ENCODE peak calls at places on chromosomes 1 and 21, in four cellular contexts. F is pancreas, I is DND-41, U is uterus. R is an unnamed sample. For H3K9me3, H3K4me1 and H3K36me3, the result is how much of the 10 kb centered on the place peaks cover.

GRCh38 chr1:243712890-243713425 is 137.1 kb downstream of the AKT3 start:
- DNase-seq in U (no peak), F (no peak), I (no peak), R (no peak)

GRCh38 chr1:156160000-156160743 is 6.8 kb downstream of the SEMA4A start:
- DNase-seq in F (no peak), U (no peak), I (no peak), R (no peak)

GRCh38 chr1:74584185-74584584 is 71.8 kb upstream of the LRRC53 start:
- DNase-seq in I (no peak), U (no peak), F (no peak), R (no peak)

GRCh38 chr1:4124631-4125145 is 224.6 kb upstream of the C1orf174 start:
- DNase-seq in I (no peak), F (no peak), U (no peak), R (no peak)

GRCh38 chr1:154626456-154627246 is 18.7 kb upstream of the ADAR start:
- DNase-seq in U (no peak), I (no peak), F (no peak), R (no peak)

GRCh38 chr1:40546957-40547356 is 15.5 kb downstream of the ZNF684 start:
- DNase-seq in U (no peak), F (no peak), I (no peak), R (no peak)

GRCh38 chr1:38958967-38959366 is 17.3 kb upstream of the RHBDL2 start:
- DNase-seq in I (no peak), F (no peak), U (no peak), R (no peak)

GRCh38 chr1:106721779-106722178 is 334.7 kb upstream of the PRMT6 start:
- DNase-seq in I (no peak), F (no peak), U (no peak), R (no peak)

GRCh38 chr21:9758141-9758540 is 763.2 kb upstream of the TPTE start:
- DNase-seq in I (no peak), U (no peak), F (no peak), R (no peak)
- H3K9me3 ChIP-seq in I (under half), U (under half), F (under half), R (under half)

DNA sequence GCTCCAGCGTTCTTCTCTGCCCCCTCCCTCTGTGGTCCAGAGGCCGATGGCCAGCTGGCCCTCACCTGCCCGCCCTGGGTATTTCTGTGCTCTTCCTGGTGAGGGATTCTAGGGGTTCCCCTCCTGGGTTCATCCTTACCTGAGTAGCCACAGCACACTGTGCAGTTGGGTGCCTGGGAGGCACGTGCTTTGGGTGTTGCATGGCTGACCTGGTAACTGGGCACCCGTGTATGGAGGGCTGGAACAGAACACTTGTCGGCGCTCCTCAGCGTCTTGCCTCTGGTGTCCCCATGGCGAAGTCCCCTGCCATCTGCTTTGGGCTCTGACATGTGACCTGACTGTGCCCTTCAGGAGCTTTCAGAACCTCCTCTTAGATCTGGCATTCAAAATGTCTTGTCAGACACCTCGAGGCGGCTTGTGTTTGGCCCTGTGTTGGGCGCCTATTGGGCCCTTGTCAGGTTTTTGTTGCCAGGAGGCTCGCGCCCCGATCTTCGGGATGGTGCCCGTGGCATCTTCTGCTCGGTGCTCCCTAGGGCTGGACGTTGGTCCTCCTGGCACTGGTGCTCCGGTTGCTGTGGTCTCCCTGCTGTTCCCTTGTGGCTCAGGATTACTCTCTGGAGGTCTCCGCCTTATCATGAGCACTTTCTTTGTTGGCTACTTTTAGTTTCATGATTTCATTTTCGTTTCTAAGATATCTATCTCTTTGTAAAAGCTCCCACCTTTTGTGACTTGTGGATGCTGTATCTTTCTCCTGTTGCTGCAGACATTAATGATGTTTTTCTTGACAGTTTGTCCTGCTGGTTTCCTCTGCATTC is 28.5 kb downstream of the SKI start:
- DNase-seq in U (no peak), I (no peak), F (peak), R (no peak)
- H3K4me1 ChIP-seq in U (under half), I (under half), F (under half), R (half or more)

GRCh38 chr1:12001996-12002493 is 17.3 kb upstream of the MIIP start:
- DNase-seq in F (peak), U (no peak), I (no peak), R (no peak)
- H3K36me3 ChIP-seq in F (under half), U (under half), I (half or more), R (half or more)

DNA sequence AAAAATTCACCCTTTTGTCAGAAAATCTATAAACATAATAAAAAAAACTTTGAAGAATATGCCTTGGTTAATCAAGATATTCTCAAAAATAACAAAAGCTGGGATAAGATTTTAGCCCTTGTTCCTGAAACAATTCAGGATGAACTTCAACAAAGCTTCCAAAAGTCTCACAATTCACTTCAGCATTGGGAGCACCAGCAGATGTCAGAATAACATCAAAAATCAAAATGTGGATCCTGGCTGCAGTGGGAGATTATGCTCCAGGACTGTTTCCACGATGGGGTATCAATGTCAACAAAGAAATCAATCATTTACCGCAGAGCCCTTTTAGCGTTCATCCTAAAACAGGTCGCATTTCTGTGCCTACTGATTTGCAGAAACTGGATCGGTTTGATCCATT is 35.2 kb downstream of the ZNF670 start:
- DNase-seq in F (no peak), I (no peak), U (no peak), R (no peak)
- H3K9me3 ChIP-seq in F (under half), I (half or more), U (under half), R (under half)

DNA sequence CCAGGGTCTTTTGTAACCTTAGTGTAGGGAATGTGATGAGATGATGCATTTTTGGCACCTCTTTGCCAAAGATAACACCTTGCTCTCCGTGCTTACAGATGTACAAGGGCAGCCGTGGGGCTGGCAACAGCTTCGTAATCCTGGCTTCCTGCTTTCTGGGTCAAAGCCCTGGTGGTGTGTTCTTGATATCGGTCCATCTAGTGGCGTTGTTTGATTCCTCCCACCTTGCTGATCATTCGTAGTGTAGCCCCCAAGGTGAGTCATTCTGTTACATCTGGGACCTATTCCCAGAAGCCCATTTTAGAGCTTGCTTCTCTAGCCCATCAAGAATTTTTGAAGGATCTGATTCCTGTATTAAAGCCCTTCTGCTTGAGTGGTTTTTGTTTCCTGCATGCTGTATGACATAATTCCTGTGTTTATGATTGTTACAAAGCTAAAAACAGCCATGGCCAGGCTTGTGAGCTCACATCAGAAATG is 7.0 kb upstream of the CCT8 start:
- DNase-seq in I (no peak), U (no peak), F (no peak), R (peak)
- H3K4me1 ChIP-seq in I (under half), U (under half), F (under half), R (half or more)

DNA sequence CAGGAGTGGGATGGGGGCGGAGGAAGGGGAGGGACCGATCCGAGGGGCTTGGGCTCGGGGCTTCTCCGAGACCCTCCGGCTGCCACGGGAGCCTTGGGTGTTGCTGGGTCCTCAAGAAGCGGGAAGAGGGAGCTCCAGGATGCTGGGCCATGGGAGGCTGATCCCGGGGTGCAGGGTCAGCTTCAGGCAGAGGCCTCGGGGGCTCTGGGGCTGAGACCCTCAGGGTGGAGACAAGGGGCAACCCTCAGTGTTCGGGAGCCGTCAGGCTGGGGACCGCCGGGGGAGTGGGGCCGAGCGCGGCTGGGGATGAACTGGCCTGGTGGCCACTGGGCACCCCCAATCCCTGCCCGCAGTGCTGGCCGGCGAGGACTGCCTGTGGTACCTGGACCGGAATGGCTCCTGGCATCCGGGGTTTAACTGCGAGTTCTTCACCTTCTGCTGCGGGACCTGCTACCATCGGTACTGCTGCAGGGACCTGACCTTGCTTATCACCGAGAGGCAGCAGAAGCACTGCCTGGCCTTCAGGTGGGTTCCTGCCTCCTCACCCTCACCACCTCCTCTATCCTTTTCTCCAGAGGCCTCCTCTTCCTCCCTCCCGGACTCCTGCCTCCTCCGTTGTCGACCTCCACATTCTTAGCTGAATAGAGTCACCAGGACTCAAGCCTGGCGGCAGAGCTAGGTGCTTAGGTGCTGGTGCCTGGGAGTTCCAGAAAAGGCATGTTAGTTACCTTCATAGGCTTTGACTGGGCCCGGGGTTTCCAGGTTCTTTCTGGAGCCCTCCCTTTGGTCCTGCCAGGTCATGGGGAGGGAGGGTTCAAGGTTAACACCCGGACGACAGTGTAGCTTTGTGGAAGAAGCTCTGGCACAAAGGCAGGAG is 632 bp downstream of the SHISA4 start:
- DNase-seq in U (no peak), I (no peak), F (no peak), R (no peak)
- H3K36me3 ChIP-seq in U (under half), I (under half), F (under half), R (under half)

GRCh38 chr1:163076446-163076845 is 7.3 kb downstream of the RGS4 start:
- DNase-seq in U (no peak), I (no peak), F (no peak), R (no peak)
- H3K9me3 ChIP-seq in U (under half), I (under half), F (under half), R (under half)

GRCh38 chr1:62389531-62389930 is 47.3 kb upstream of the USP1 start:
- DNase-seq in U (no peak), F (no peak), I (no peak), R (no peak)
- H3K4me1 ChIP-seq in U (under half), F (under half), I (under half), R (under half)

R was measured in CD8-positive, alpha-beta T cell.